ENCODE peak calls at places on chromosomes 6 and 20, in ten cellular contexts. One of them, this sample, is unnamed.
A peak's percentile ranks its signal among the peaks of the same experiment; 100 is the strongest.

GRCh38 chr20:39398656-39399055 is 436.5 kb downstream of the DHX35 start:
- DNase-seq in Caco-2: no peak
- DNase-seq in heart right ventricle: no peak
- DNase-seq in fibroblast of pulmonary artery: no peak
- DNase-seq in NB4: peak; percentile 4
- DNase-seq in HFF-Myc: no peak
- DNase-seq in colonic mucosa: no peak
- DNase-seq in astrocyte of the cerebellum: no peak
- DNase-seq in foreskin fibroblast: no peak
- DNase-seq in brain microvascular endothelial cell: no peak
- DNase-seq in this sample: no peak

GRCh38 chr6:68497927-68498326 is 137.2 kb upstream of the ADGRB3 start:
- DNase-seq in Caco-2: no peak
- DNase-seq in heart right ventricle: no peak
- DNase-seq in fibroblast of pulmonary artery: peak; percentile 0
- DNase-seq in NB4: no peak
- DNase-seq in HFF-Myc: no peak
- DNase-seq in colonic mucosa: no peak
- DNase-seq in astrocyte of the cerebellum: peak; percentile 76
- DNase-seq in foreskin fibroblast: peak; percentile 20
- DNase-seq in brain microvascular endothelial cell: no peak
- DNase-seq in this sample: peak; percentile 34

GRCh38 chr6:35317483-35318199 is 20.0 kb downstream of the DEF6 start:
- DNase-seq in Caco-2: no peak
- DNase-seq in heart right ventricle: no peak
- DNase-seq in fibroblast of pulmonary artery: no peak
- DNase-seq in NB4: no peak
- DNase-seq in HFF-Myc: no peak
- DNase-seq in colonic mucosa: no peak
- DNase-seq in astrocyte of the cerebellum: no peak
- DNase-seq in foreskin fibroblast: no peak
- DNase-seq in brain microvascular endothelial cell: no peak
- DNase-seq in this sample: no peak

GRCh38 chr6:100663219-100663863 is 198.6 kb upstream of the SIM1 start:
- DNase-seq in Caco-2: no peak
- DNase-seq in heart right ventricle: no peak
- DNase-seq in fibroblast of pulmonary artery: peak; percentile 86
- DNase-seq in NB4: no peak
- DNase-seq in HFF-Myc: no peak
- DNase-seq in colonic mucosa: no peak
- DNase-seq in astrocyte of the cerebellum: peak; percentile 16
- DNase-seq in foreskin fibroblast: peak; percentile 73
- DNase-seq in brain microvascular endothelial cell: peak; percentile 78
- DNase-seq in this sample: peak; percentile 69

GRCh38 chr20:49979030-49979832 is 3.5 kb upstream of the SNAI1 start:
- DNase-seq in Caco-2: peak; percentile 86
- DNase-seq in heart right ventricle: peak; percentile 35
- DNase-seq in fibroblast of pulmonary artery: peak; percentile 33
- DNase-seq in NB4: peak; percentile 68
- DNase-seq in HFF-Myc: no peak
- DNase-seq in colonic mucosa: peak; percentile 57
- DNase-seq in astrocyte of the cerebellum: no peak
- DNase-seq in foreskin fibroblast: no peak
- DNase-seq in brain microvascular endothelial cell: no peak
- DNase-seq in this sample: peak; percentile 51

GRCh38 chr20:4813076-4813838 is 91.5 kb downstream of the PRND start:
- DNase-seq in Caco-2: no peak
- DNase-seq in heart right ventricle: peak; percentile 45
- DNase-seq in fibroblast of pulmonary artery: peak; percentile 17
- DNase-seq in NB4: peak; percentile 51
- DNase-seq in HFF-Myc: no peak
- DNase-seq in colonic mucosa: no peak
- DNase-seq in astrocyte of the cerebellum: no peak
- DNase-seq in foreskin fibroblast: no peak
- DNase-seq in brain microvascular endothelial cell: no peak
- DNase-seq in this sample: no peak

GRCh38 chr6:37777272-37777736 is 42.2 kb upstream of the ZFAND3 start:
- DNase-seq in Caco-2: no peak
- DNase-seq in heart right ventricle: no peak
- DNase-seq in fibroblast of pulmonary artery: no peak
- DNase-seq in NB4: no peak
- DNase-seq in HFF-Myc: no peak
- DNase-seq in colonic mucosa: no peak
- DNase-seq in astrocyte of the cerebellum: no peak
- DNase-seq in foreskin fibroblast: no peak
- DNase-seq in brain microvascular endothelial cell: no peak
- DNase-seq in this sample: peak; percentile 20

GRCh38 chr6:28922841-28923317 is 906 bp downstream of the TRIM27 start:
- DNase-seq in Caco-2: no peak
- DNase-seq in heart right ventricle: peak; percentile 59
- DNase-seq in fibroblast of pulmonary artery: peak; percentile 50
- DNase-seq in NB4: peak; percentile 80
- DNase-seq in HFF-Myc: no peak
- DNase-seq in colonic mucosa: peak; percentile 55
- DNase-seq in astrocyte of the cerebellum: no peak
- DNase-seq in foreskin fibroblast: no peak
- DNase-seq in brain microvascular endothelial cell: peak; percentile 23
- DNase-seq in this sample: peak; percentile 40

DNA sequence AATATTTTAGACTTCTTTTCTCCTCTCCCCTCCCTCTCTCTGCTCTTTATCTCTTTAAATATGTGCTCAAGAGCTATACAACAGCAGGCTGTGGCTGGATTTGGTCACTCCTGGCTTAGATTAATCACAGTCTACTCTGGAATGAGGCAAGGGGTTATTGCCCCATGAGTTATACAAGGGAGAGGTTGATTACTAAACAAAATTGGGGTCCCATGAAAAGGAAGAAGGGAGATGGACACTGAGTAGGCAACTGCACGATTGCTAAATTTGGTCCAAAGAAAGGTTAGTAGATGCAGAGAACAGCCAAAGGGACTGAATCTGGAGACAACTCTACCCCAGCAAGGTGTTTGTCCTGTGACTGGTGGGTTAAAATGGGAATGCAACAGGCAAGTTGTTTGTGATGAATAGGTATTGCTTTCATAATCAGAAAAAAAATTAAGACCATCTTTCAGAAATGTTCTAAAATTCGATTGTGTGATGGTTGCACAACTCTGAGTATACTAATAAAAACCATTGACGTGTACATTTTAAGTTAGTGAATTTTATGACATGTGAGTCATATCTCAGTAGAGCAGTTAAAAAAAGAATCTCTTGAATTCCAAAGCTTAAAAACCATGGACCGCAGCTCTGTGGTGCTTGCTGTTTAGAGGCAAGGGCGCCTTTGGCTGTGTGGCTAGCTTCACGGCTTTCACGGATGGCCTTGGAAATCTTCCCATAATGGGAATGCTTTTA is 57.1 kb downstream of the KIZ start:
- DNase-seq in Caco-2: no peak
- DNase-seq in heart right ventricle: no peak
- DNase-seq in fibroblast of pulmonary artery: peak; percentile 81
- DNase-seq in NB4: peak; percentile 77
- DNase-seq in HFF-Myc: peak; percentile 72
- DNase-seq in colonic mucosa: peak; percentile 21
- DNase-seq in astrocyte of the cerebellum: peak; percentile 33
- DNase-seq in foreskin fibroblast: peak; percentile 82
- DNase-seq in brain microvascular endothelial cell: peak; percentile 64
- DNase-seq in this sample: peak; percentile 63
- H3K4me3 ChIP-seq in Caco-2: no peak overlapping the region
- H3K4me3 ChIP-seq in heart right ventricle: no peak overlapping the region
- H3K4me3 ChIP-seq in fibroblast of pulmonary artery: no peak overlapping the region
- H3K4me3 ChIP-seq in NB4: no peak overlapping the region
- H3K4me3 ChIP-seq in HFF-Myc: no peak overlapping the region
- H3K4me3 ChIP-seq in colonic mucosa: no peak overlapping the region
- H3K4me3 ChIP-seq in astrocyte of the cerebellum: no peak overlapping the region
- H3K4me3 ChIP-seq in foreskin fibroblast: no peak overlapping the region
- H3K4me3 ChIP-seq in brain microvascular endothelial cell: no peak overlapping the region
- H3K4me3 ChIP-seq in this sample: no peak overlapping the region

GRCh38 chr6:144104898-144105487 is 9.6 kb upstream of the SF3B5 start:
- DNase-seq in Caco-2: no peak
- DNase-seq in heart right ventricle: peak; percentile 74
- DNase-seq in fibroblast of pulmonary artery: peak; percentile 90
- DNase-seq in NB4: peak; percentile 82
- DNase-seq in HFF-Myc: peak; percentile 65
- DNase-seq in colonic mucosa: peak; percentile 51
- DNase-seq in astrocyte of the cerebellum: peak; percentile 77
- DNase-seq in foreskin fibroblast: peak; percentile 47
- DNase-seq in brain microvascular endothelial cell: peak; percentile 69
- DNase-seq in this sample: peak; percentile 81
- TF ChIP-seq CTCF in Caco-2: peak; percentile 81
- TF ChIP-seq CTCF in heart right ventricle: peak; percentile 72
- TF ChIP-seq CTCF in fibroblast of pulmonary artery: peak; percentile 68
- TF ChIP-seq CTCF in NB4: peak; percentile 44
- TF ChIP-seq CTCF in HFF-Myc: peak; percentile 45
- TF ChIP-seq CTCF in colonic mucosa: peak; percentile 55
- TF ChIP-seq CTCF in astrocyte of the cerebellum: peak; percentile 44
- TF ChIP-seq CTCF in foreskin fibroblast: peak; percentile 27
- TF ChIP-seq CTCF in brain microvascular endothelial cell: peak; percentile 48
- TF ChIP-seq CTCF in this sample: peak; percentile 47

GRCh38 chr6:1554241-1554880 is 55.4 kb upstream of the FOXC1 start:
- DNase-seq in Caco-2: no peak
- DNase-seq in heart right ventricle: no peak
- DNase-seq in fibroblast of pulmonary artery: no peak
- DNase-seq in NB4: peak; percentile 83
- DNase-seq in HFF-Myc: no peak
- DNase-seq in colonic mucosa: no peak
- DNase-seq in astrocyte of the cerebellum: no peak
- DNase-seq in foreskin fibroblast: no peak
- DNase-seq in brain microvascular endothelial cell: no peak
- DNase-seq in this sample: no peak

GRCh38 chr6:1554881-1555569 is 54.7 kb upstream of the FOXC1 start:
- DNase-seq in Caco-2: no peak
- DNase-seq in heart right ventricle: peak; percentile 68
- DNase-seq in fibroblast of pulmonary artery: peak; percentile 57
- DNase-seq in NB4: peak; percentile 90
- DNase-seq in HFF-Myc: no peak
- DNase-seq in colonic mucosa: peak; percentile 76
- DNase-seq in astrocyte of the cerebellum: no peak
- DNase-seq in foreskin fibroblast: peak; percentile 62
- DNase-seq in brain microvascular endothelial cell: peak; percentile 42
- DNase-seq in this sample: peak; percentile 47

GRCh38 chr6:1551236-1551635 is 58.5 kb upstream of the FOXC1 start:
- DNase-seq in Caco-2: no peak
- DNase-seq in heart right ventricle: no peak
- DNase-seq in fibroblast of pulmonary artery: no peak
- DNase-seq in NB4: peak; percentile 34
- DNase-seq in HFF-Myc: no peak
- DNase-seq in colonic mucosa: no peak
- DNase-seq in astrocyte of the cerebellum: no peak
- DNase-seq in foreskin fibroblast: no peak
- DNase-seq in brain microvascular endothelial cell: no peak
- DNase-seq in this sample: no peak

GRCh38 chr6:1552296-1552761 is 57.4 kb upstream of the FOXC1 start:
- DNase-seq in Caco-2: no peak
- DNase-seq in heart right ventricle: no peak
- DNase-seq in fibroblast of pulmonary artery: peak; percentile 18
- DNase-seq in NB4: peak; percentile 80
- DNase-seq in HFF-Myc: no peak
- DNase-seq in colonic mucosa: no peak
- DNase-seq in astrocyte of the cerebellum: no peak
- DNase-seq in foreskin fibroblast: peak; percentile 44
- DNase-seq in brain microvascular endothelial cell: peak; percentile 13
- DNase-seq in this sample: peak; percentile 10

DNA sequence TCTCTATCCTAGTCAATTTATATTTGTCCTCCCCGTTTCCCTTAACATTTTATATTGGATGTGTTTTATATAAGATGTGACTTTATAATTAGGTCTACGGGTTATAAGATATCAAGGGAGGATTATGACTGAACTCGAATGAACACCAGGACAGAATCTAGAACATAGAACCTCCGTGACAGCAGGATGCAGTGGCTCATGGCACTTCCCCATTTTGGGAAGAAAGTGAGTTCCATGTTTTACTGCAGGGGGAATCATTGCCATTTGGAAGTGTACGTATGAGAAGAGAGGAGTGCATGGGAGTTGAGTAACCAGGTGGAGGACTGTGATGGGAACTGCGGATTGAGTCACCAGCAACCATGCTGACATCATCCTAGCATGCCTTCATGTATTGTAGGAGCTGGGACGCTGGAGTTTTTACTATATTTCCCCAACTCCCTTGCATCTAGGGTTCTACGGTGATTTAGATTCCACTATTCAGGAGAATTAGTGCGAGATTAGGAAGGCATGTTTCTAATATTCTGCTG is 56.1 kb upstream of the FOXC1 start:
- DNase-seq in Caco-2: no peak
- DNase-seq in heart right ventricle: no peak
- DNase-seq in fibroblast of pulmonary artery: no peak
- DNase-seq in NB4: peak; percentile 67
- DNase-seq in HFF-Myc: no peak
- DNase-seq in colonic mucosa: no peak
- DNase-seq in astrocyte of the cerebellum: no peak
- DNase-seq in foreskin fibroblast: peak; percentile 9
- DNase-seq in brain microvascular endothelial cell: no peak
- DNase-seq in this sample: no peak
- H3K4me3 ChIP-seq in Caco-2: no peak overlapping the region
- H3K4me3 ChIP-seq in heart right ventricle: no peak overlapping the region
- H3K4me3 ChIP-seq in fibroblast of pulmonary artery: no peak overlapping the region
- H3K4me3 ChIP-seq in NB4: peak overlapping the region; percentile 76
- H3K4me3 ChIP-seq in HFF-Myc: peak overlapping the region; percentile 59
- H3K4me3 ChIP-seq in colonic mucosa: no peak overlapping the region
- H3K4me3 ChIP-seq in astrocyte of the cerebellum: no peak overlapping the region
- H3K4me3 ChIP-seq in foreskin fibroblast: peak overlapping the region; percentile 62
- H3K4me3 ChIP-seq in brain microvascular endothelial cell: no peak overlapping the region
- H3K4me3 ChIP-seq in this sample: no peak overlapping the region

GRCh38 chr20:46545077-46545826 is 5.2 kb downstream of the OCSTAMP start:
- DNase-seq in Caco-2: no peak
- DNase-seq in heart right ventricle: no peak
- DNase-seq in fibroblast of pulmonary artery: peak; percentile 21
- DNase-seq in NB4: peak; percentile 98
- DNase-seq in HFF-Myc: no peak
- DNase-seq in colonic mucosa: no peak
- DNase-seq in astrocyte of the cerebellum: no peak
- DNase-seq in foreskin fibroblast: no peak
- DNase-seq in brain microvascular endothelial cell: no peak
- DNase-seq in this sample: no peak

GRCh38 chr20:46545827-46546138 is 4.7 kb downstream of the OCSTAMP start:
- DNase-seq in Caco-2: no peak
- DNase-seq in heart right ventricle: no peak
- DNase-seq in fibroblast of pulmonary artery: no peak
- DNase-seq in NB4: no peak
- DNase-seq in HFF-Myc: no peak
- DNase-seq in colonic mucosa: no peak
- DNase-seq in astrocyte of the cerebellum: no peak
- DNase-seq in foreskin fibroblast: no peak
- DNase-seq in brain microvascular endothelial cell: no peak
- DNase-seq in this sample: no peak

GRCh38 chr20:46543033-46543432 is 7.4 kb downstream of the OCSTAMP start:
- DNase-seq in Caco-2: no peak
- DNase-seq in heart right ventricle: no peak
- DNase-seq in fibroblast of pulmonary artery: no peak
- DNase-seq in NB4: no peak
- DNase-seq in HFF-Myc: no peak
- DNase-seq in colonic mucosa: no peak
- DNase-seq in astrocyte of the cerebellum: no peak
- DNase-seq in foreskin fibroblast: no peak
- DNase-seq in brain microvascular endothelial cell: no peak
- DNase-seq in this sample: no peak

GRCh38 chr20:46543959-46544358 is 6.5 kb downstream of the OCSTAMP start:
- DNase-seq in Caco-2: no peak
- DNase-seq in heart right ventricle: no peak
- DNase-seq in fibroblast of pulmonary artery: no peak
- DNase-seq in NB4: no peak
- DNase-seq in HFF-Myc: no peak
- DNase-seq in colonic mucosa: no peak
- DNase-seq in astrocyte of the cerebellum: no peak
- DNase-seq in foreskin fibroblast: no peak
- DNase-seq in brain microvascular endothelial cell: no peak
- DNase-seq in this sample: no peak

GRCh38 chr20:46544576-46544975 is 5.9 kb downstream of the OCSTAMP start:
- DNase-seq in Caco-2: no peak
- DNase-seq in heart right ventricle: no peak
- DNase-seq in fibroblast of pulmonary artery: peak; percentile 17
- DNase-seq in NB4: peak; percentile 64
- DNase-seq in HFF-Myc: no peak
- DNase-seq in colonic mucosa: no peak
- DNase-seq in astrocyte of the cerebellum: no peak
- DNase-seq in foreskin fibroblast: no peak
- DNase-seq in brain microvascular endothelial cell: no peak
- DNase-seq in this sample: no peak
- TF ChIP-seq CTCF in Caco-2: no peak
- TF ChIP-seq CTCF in heart right ventricle: peak; percentile 22
- TF ChIP-seq CTCF in fibroblast of pulmonary artery: no peak
- TF ChIP-seq CTCF in NB4: peak; percentile 13
- TF ChIP-seq CTCF in HFF-Myc: no peak
- TF ChIP-seq CTCF in colonic mucosa: no peak
- TF ChIP-seq CTCF in astrocyte of the cerebellum: no peak
- TF ChIP-seq CTCF in foreskin fibroblast: no peak
- TF ChIP-seq CTCF in brain microvascular endothelial cell: no peak
- TF ChIP-seq CTCF in this sample: no peak

This sample was measured in astrocyte of the spinal cord.